ENCODE peak calls at places on chromosomes 13 and 19, in four cellular contexts. C is mesothelial cell of epicardium; I is endothelial cell; W is stimulated activated CD4-positive, alpha-beta T cell treated with anti-CD3 and anti-CD28 coated beads, Interleukin-4, amount 100 ng/mL, for 48 hours. Q is an unnamed sample.

GRCh38 chr19:48468806-48469055 is 438 bp upstream of the CYTH2 start:
- DNase-seq in C (no peak), I (no peak), W (no peak), Q (peak)

GRCh38 chr19:16327911-16328823 is 3.5 kb downstream of the KLF2 start:
- DNase-seq in C (no peak), I (no peak), W (no peak), Q (peak)

GRCh38 chr13:20803180-20803965 is 29.6 kb upstream of the EEF1AKMT1 start:
- DNase-seq in C (no peak), I (no peak), W (no peak), Q (no peak)

GRCh38 chr13:94710081-94710809 is 2.1 kb downstream of the SOX21 start:
- DNase-seq in C (no peak), I (no peak), W (no peak), Q (no peak)

GRCh38 chr19:3785464-3785937 is 680 bp downstream of the MATK start:
- DNase-seq in C (no peak), I (no peak), W (no peak), Q (no peak)

GRCh38 chr13:46383383-46383782 is 3.7 kb downstream of the RUBCNL start:
- DNase-seq in C (no peak), I (no peak), W (no peak), Q (no peak)

GRCh38 chr13:43107780-43108179 is 84.4 kb downstream of the DNAJC15 start:
- DNase-seq in C (no peak), I (no peak), W (no peak), Q (no peak)

GRCh38 chr19:30227661-30228112 is 144.5 kb upstream of the ZNF536 start:
- DNase-seq in C (peak), I (peak), W (peak), Q (peak)

GRCh38 chr19:15108845-15109767 is 1.9 kb downstream of the SYDE1 start:
- DNase-seq in C (no peak), I (no peak), W (no peak), Q (no peak)

GRCh38 chr13:27174766-27175455 is 3.3 kb upstream of the USP12 start:
- DNase-seq in C (no peak), I (no peak), W (no peak), Q (no peak)

GRCh38 chr13:75635101-75635620 is 969 bp upstream of the LMO7 start:
- DNase-seq in C (peak), I (peak), W (no peak), Q (peak)

GRCh38 chr19:3397266-3398022 is 31.1 kb downstream of the NFIC start:
- DNase-seq in C (no peak), I (no peak), W (no peak), Q (peak)

GRCh38 chr13:41054919-41055619 is 6.2 kb upstream of the WBP4 start:
- DNase-seq in C (no peak), I (no peak), W (no peak), Q (no peak)

GRCh38 chr13:47726394-47726793 is 274.7 kb downstream of the SUCLA2 start:
- DNase-seq in C (no peak), I (no peak), W (no peak), Q (no peak)

GRCh38 chr13:113607477-113608245 is 23.1 kb downstream of the TFDP1 start:
- DNase-seq in C (no peak), I (no peak), W (no peak), Q (no peak)

GRCh38 chr13:108342369-108343289 is 73.1 kb downstream of the TNFSF13B start:
- DNase-seq in C (no peak), I (no peak), W (no peak), Q (peak)

GRCh38 chr19:1945899-1946298 is 4.9 kb downstream of the CSNK1G2 start:
- DNase-seq in C (peak), I (peak), W (no peak), Q (peak)

GRCh38 chr13:113862191-113862765 is 1.6 kb downstream of the GAS6 start:
- DNase-seq in C (peak), I (no peak), W (no peak), Q (no peak)

GRCh38 chr19:14554382-14554812 is 17.5 kb downstream of the NDUFB7 start:
- DNase-seq in C (no peak), I (no peak), W (no peak), Q (no peak)

GRCh38 chr13:44048326-44048725 is 168.6 kb downstream of the LACC1 start:
- DNase-seq in C (no peak), I (no peak), W (no peak), Q (no peak)

Q was measured in AG20443.